ENCODE peak calls at places on chromosomes 7 and 10, in ten cellular contexts. G is hepatocyte, R is neural progenitor cell, P is MM.1S, E is IMR-90, J is fibroblast of lung, H is keratinocyte, Q is A549, X is PC-9, C is PC-3. O is an unnamed sample.

GRCh38 chr10:1642600-1643160 is 94.6 kb downstream of the ADARB2 start:
- DNase-seq in G (no peak), E (no peak), Q (no peak), X (no peak), J (no peak), H (no peak), P (no peak), R (no peak), C (no peak), O (no peak)

GRCh38 chr7:23218196-23218595 is 28.4 kb upstream of the GPNMB start:
- DNase-seq in H (no peak), G (no peak), C (no peak), P (no peak), R (no peak), Q (no peak), X (no peak), J (no peak), E (no peak), O (no peak)

GRCh38 chr10:93222211-93222754 is 148.6 kb downstream of the CYP26A1 start:
- DNase-seq in H (no peak), P (no peak), Q (no peak), R (no peak), X (no peak), E (no peak), J (no peak), G (no peak), C (no peak), O (peak; percentile 85)

GRCh38 chr10:131736321-131736980 is 164.4 kb upstream of the PPP2R2D start:
- DNase-seq in Q (no peak), C (no peak), J (no peak), E (no peak), R (no peak), G (no peak), H (no peak), X (no peak), P (no peak), O (no peak)

GRCh38 chr7:142584765-142585164 is 164.5 kb upstream of the PRSS1 start:
- DNase-seq in R (no peak), P (no peak), C (no peak), G (no peak), E (peak; percentile 26), H (no peak), X (peak; percentile 47), Q (no peak), J (peak; percentile 63), O (no peak)

GRCh38 chr7:96116173-96116572 is 205.7 kb downstream of the SLC25A13 start:
- DNase-seq in Q (no peak), R (no peak), G (no peak), X (no peak), J (no peak), E (no peak), C (no peak), H (no peak), P (no peak), O (no peak)

GRCh38 chr7:95376632-95377380 is 19.4 kb downstream of the PON3 start:
- DNase-seq in P (no peak), R (peak; percentile 16), H (no peak), G (no peak), Q (no peak), C (no peak), E (no peak), J (no peak), X (no peak), O (no peak)

GRCh38 chr7:17090751-17091150 is 207.7 kb upstream of the AHR start:
- DNase-seq in C (peak; percentile 85), J (peak; percentile 67), R (no peak), E (peak; percentile 86), Q (no peak), X (peak; percentile 45), G (no peak), P (no peak), H (peak; percentile 65), O (peak; percentile 81)

GRCh38 chr7:29805031-29805430 is 1.3 kb upstream of the WIPF3 start:
- DNase-seq in X (no peak), Q (no peak), C (no peak), R (no peak), P (no peak), H (no peak), J (no peak), E (no peak), G (no peak), O (no peak)

GRCh38 chr7:29806793-29807178 is 478 bp downstream of the WIPF3 start:
- DNase-seq in R (peak; percentile 50), C (no peak), E (no peak), Q (peak; percentile 15), H (no peak), G (no peak), X (no peak), P (no peak), J (no peak), O (no peak)

GRCh38 chr7:29807179-29807841 is 1.0 kb downstream of the WIPF3 start:
- DNase-seq in H (no peak), E (no peak), G (peak; percentile 64), X (peak; percentile 24), J (no peak), P (no peak), C (peak; percentile 42), R (peak; percentile 63), Q (peak; percentile 58), O (peak; percentile 78)

GRCh38 chr7:29808075-29808786 is 1.9 kb downstream of the WIPF3 start:
- DNase-seq in J (no peak), H (no peak), E (no peak), Q (no peak), R (no peak), C (no peak), G (no peak), P (no peak), X (peak; percentile 9), O (peak; percentile 77)

DNA sequence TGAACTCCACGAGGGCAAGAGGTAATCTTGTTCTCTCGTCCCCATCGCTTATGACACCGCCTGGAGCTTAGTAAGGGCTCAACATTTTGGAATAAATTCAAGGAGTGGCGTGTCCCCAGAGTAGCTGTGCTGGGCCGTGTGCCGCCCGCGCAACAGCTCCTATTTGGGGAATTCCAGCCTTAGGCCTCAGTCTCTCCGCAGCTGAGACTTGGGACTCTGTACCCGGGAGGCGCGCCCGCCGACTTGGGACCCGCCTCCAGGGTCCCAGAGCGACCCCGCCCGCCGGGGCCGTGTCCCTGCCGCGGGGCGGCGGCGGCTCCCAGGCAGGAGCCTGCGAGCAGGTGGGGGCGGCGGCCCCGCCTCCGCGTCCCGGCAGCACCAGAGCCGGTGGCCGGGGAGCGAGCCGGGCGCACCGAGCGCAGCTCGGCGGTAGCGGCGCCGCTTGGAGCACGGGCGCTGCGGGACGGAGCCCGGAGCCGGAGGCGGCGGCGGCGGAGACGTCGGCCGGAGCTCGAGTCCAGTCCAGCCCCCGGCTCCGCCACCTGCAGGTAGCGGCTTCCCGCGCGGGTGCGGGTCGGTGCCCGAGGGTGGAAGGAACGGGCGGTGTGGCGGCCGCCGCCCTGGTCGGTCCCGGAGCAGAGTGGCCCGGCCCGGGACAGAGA is at the start of gene WIPF3:
- DNase-seq in X (no peak), H (no peak), E (no peak), J (no peak), Q (peak; percentile 22), R (peak; percentile 88), C (peak; percentile 40), P (peak; percentile 33), G (peak; percentile 84), O (peak; percentile 92)
- H3K4me2 ChIP-seq in X (no peak within 1 kb of the TSS), H (peak within 1 kb of the TSS; percentile 56), E (peak within 1 kb of the TSS; percentile 21), J (peak within 1 kb of the TSS; percentile 27), Q (peak within 1 kb of the TSS; percentile 97), R (peak within 1 kb of the TSS; percentile 91), C (peak within 1 kb of the TSS; percentile 79), P (peak within 1 kb of the TSS; percentile 69), G (peak within 1 kb of the TSS; percentile 96), O (no peak within 1 kb of the TSS)

GRCh38 chr10:11465435-11465834 is 146.0 kb downstream of the USP6NL start:
- DNase-seq in J (no peak), P (no peak), C (no peak), G (no peak), H (no peak), Q (no peak), R (no peak), E (no peak), X (no peak), O (no peak)

GRCh38 chr10:11463111-11463510 is 148.3 kb downstream of the USP6NL start:
- DNase-seq in G (no peak), C (no peak), R (no peak), H (no peak), Q (no peak), X (no peak), E (no peak), P (no peak), J (no peak), O (no peak)

GRCh38 chr10:11457336-11457735 is 154.1 kb downstream of the USP6NL start:
- DNase-seq in P (no peak), C (no peak), X (no peak), Q (no peak), J (no peak), E (no peak), H (no peak), R (no peak), G (no peak), O (no peak)

DNA sequence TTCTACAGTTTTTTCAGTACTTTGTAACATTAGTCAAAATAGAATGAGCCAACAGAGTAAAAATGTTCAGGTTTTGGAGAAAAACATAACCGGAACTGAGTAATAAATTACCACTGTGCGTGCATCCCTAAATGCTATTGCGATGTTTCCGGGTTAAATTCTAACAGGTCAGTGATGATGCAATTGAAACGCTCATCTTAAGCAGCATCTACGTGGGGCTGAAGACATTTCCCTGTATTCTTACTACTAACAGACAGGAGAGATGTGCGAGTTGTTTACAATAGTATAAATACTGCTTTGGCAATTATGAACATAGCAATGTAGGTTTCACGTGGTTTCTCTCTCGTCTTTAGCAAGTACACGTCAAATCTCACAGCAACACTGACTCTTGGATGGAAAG is 149.4 kb downstream of the USP6NL start:
- DNase-seq in X (no peak), E (no peak), P (no peak), J (no peak), R (no peak), H (no peak), Q (no peak), G (no peak), C (no peak), O (no peak)
- H3K4me1 ChIP-seq in X (no peaks in the 10 kb centered on the region), E (no peaks in the 10 kb centered on the region), P (no peaks in the 10 kb centered on the region), J (no peaks in the 10 kb centered on the region), R (no peaks in the 10 kb centered on the region), H (no peaks in the 10 kb centered on the region), Q (no peaks in the 10 kb centered on the region), G (no peaks in the 10 kb centered on the region), C (no peaks in the 10 kb centered on the region), O (no peaks in the 10 kb centered on the region)

GRCh38 chr7:139036901-139037300 is 1.1 kb upstream of the ZC3HAV1L start:
- DNase-seq in E (no peak), R (no peak), P (no peak), J (no peak), Q (no peak), H (no peak), G (no peak), X (no peak), C (no peak), O (peak; percentile 10)
- H3K27ac ChIP-seq in E (no peak overlapping the region), R (no peak overlapping the region), P (no peak overlapping the region), J (no peak overlapping the region), Q (no peak overlapping the region), H (no peak overlapping the region), G (no peak overlapping the region), X (no peak overlapping the region), C (no peak overlapping the region), O (no peak overlapping the region)

DNA sequence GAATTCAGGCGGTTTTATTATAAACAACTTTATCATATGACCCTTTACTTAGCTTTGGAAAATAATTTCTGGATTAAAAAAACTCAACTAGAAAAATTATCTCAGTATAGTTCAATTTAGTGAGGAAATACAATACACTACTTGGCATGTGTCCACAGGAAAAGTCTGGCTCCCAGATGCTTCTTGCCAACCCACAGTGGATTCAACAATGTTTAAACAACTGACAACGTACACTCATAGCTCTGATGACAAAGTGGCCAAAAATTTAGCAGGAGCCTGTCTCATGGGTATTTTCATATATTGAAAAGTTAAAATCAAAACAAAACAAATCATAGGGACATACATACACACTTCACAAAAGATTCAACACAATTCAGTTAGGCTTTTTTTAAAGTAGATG is 158.8 kb downstream of the SKAP2 start:
- DNase-seq in G (peak; percentile 38), R (no peak), X (peak; percentile 56), E (peak; percentile 97), H (no peak), C (peak; percentile 94), J (peak; percentile 98), Q (peak; percentile 54), P (no peak), O (peak; percentile 71)
- H3K4me2 ChIP-seq in G (no peak overlapping the region), R (no peak overlapping the region), X (no peak overlapping the region), E (peak overlapping the region; percentile 65), H (peak overlapping the region; percentile 36), C (peak overlapping the region; percentile 60), J (peak overlapping the region; percentile 64), Q (peak overlapping the region; percentile 48), P (no peak overlapping the region), O (peak overlapping the region; percentile 69)